ENCODE peak calls at places on chromosomes 4 and X, in five cellular contexts. X is T-helper 2 cell; I is NCI-H1694 treated with DMSO at 0.1 percent for 48 hours; S is astrocyte of the spinal cord; K is stimulated activated CD4-positive, alpha-beta T cell treated with anti-CD3 and anti-CD28 coated beads, Interleukin-12 subunit alpha, Interleukin-12 subunit beta, amount 100 ng/mL, for 48 hours. N is an unnamed sample.

GRCh38 chr4:2073808-2074481 is 14.8 kb downstream of the NAT8L start:
- DNase-seq in K (no peak), I (no peak), X (no peak), S (no peak), N (no peak)

GRCh38 chrX:74450803-74451449 is 29.6 kb downstream of the SLC16A2 start:
- DNase-seq in I (no peak), X (peak), K (no peak), S (peak), N (no peak)

GRCh38 chr4:47913858-47914218 is 545 bp downstream of the NFXL1 start:
- DNase-seq in S (peak), I (no peak), K (no peak), X (peak), N (no peak)

GRCh38 chr4:39085891-39086290 is 23.9 kb downstream of the KLHL5 start:
- DNase-seq in K (no peak), S (peak), X (no peak), I (no peak), N (no peak)

GRCh38 chr4:40990202-40990898 is 224.0 kb downstream of the APBB2 start:
- DNase-seq in S (peak), X (peak), I (no peak), K (no peak), N (no peak)

GRCh38 chrX:63275127-63275526 is 76.0 kb downstream of the SPIN4 start:
- DNase-seq in I (no peak), X (peak), K (peak), S (no peak), N (no peak)

GRCh38 chr4:183989471-183989870 is 84.4 kb downstream of the STOX2 start:
- DNase-seq in X (no peak), S (peak), K (no peak), I (no peak), N (no peak)

GRCh38 chrX:20197641-20198210 is 56.1 kb upstream of the EIF1AX start:
- DNase-seq in K (no peak), S (no peak), X (no peak), I (no peak), N (no peak)

GRCh38 chr4:118888666-118889312 is at the start of gene SYNPO2:
- DNase-seq in S (peak), K (peak), I (no peak), X (peak), N (no peak)

GRCh38 chr4:172393220-172393619 is 580.0 kb downstream of the GALNTL6 start:
- DNase-seq in X (no peak), I (no peak), S (no peak), K (no peak), N (no peak)

GRCh38 chr4:138982754-138983153 is 32.8 kb upstream of the NOCT start:
- DNase-seq in I (no peak), S (no peak), X (no peak), K (no peak), N (no peak)

GRCh38 chr4:172045981-172046380 is 232.8 kb downstream of the GALNTL6 start:
- DNase-seq in X (no peak), S (no peak), K (no peak), I (no peak), N (no peak)

GRCh38 chr4:78621395-78621794 is 69.8 kb downstream of the ANXA3 start:
- DNase-seq in S (no peak), I (no peak), X (no peak), K (no peak), N (no peak)

GRCh38 chrX:154458954-154459829 is 1.1 kb downstream of the PLXNA3 start:
- DNase-seq in X (peak), I (peak), K (no peak), S (no peak), N (peak)

GRCh38 chrX:119583431-119584059 is 9.2 kb downstream of the UBE2A start:
- DNase-seq in X (peak), K (no peak), S (no peak), I (no peak), N (no peak)

GRCh38 chr4:156710571-156711195 is 260.9 kb downstream of the PDGFC start:
- DNase-seq in X (no peak), K (no peak), S (peak), I (no peak), N (no peak)

GRCh38 chr4:114349543-114350175 is 248.9 kb upstream of the UGT8 start:
- DNase-seq in I (no peak), K (no peak), X (no peak), S (peak), N (no peak)

GRCh38 chrX:28520786-28521185 is 66.5 kb upstream of the IL1RAPL1 start:
- DNase-seq in I (no peak), K (no peak), S (no peak), X (no peak), N (no peak)

N was measured in NCI-H2171.